ENCODE peak calls at places on chromosomes 7 and 10, in nine cellular contexts. One of them, this sample, is unnamed.

GRCh38 chr10:131660427-131660826 is 240.4 kb upstream of the PPP2R2D start:
- DNase-seq in adrenal gland: no peak
- DNase-seq in HT1080: no peak
- DNase-seq in NCI-H146: no peak
- DNase-seq in T-helper 9 cell: no peak
- DNase-seq in activated CD8-positive, alpha-beta T cell treated with anti-CD3 and anti-CD28 coated beads, Interleukin-2, amount 10 ng/mL, durations not matched to agents 7 days and 5 days: no peak
- DNase-seq in HCT116: no peak
- DNase-seq in stimulated activated CD4-positive, alpha-beta T cell treated with anti-CD3 and anti-CD28 coated beads, Interleukin-2, amount 100 ng/mL, for 48 hours: no peak
- DNase-seq in activated CD4-positive, alpha-beta T cell treated with anti-CD3 and anti-CD28 coated beads, Interleukin-2, amount 10 ng/mL, durations not matched to agents 7 days and 5 days: no peak
- DNase-seq in this sample: no peak

GRCh38 chr7:123120286-123120685 is 79.5 kb downstream of the SLC13A1 start:
- DNase-seq in T-helper 9 cell: no peak
- DNase-seq in HT1080: peak
- DNase-seq in activated CD8-positive, alpha-beta T cell treated with anti-CD3 and anti-CD28 coated beads, Interleukin-2, amount 10 ng/mL, durations not matched to agents 7 days and 5 days: no peak
- DNase-seq in HCT116: no peak
- DNase-seq in stimulated activated CD4-positive, alpha-beta T cell treated with anti-CD3 and anti-CD28 coated beads, Interleukin-2, amount 100 ng/mL, for 48 hours: no peak
- DNase-seq in adrenal gland: no peak
- DNase-seq in NCI-H146: no peak
- DNase-seq in activated CD4-positive, alpha-beta T cell treated with anti-CD3 and anti-CD28 coated beads, Interleukin-2, amount 10 ng/mL, durations not matched to agents 7 days and 5 days: no peak
- DNase-seq in this sample: no peak

GRCh38 chr7:44796034-44796503 is 412 bp upstream of the PPIA start:
- DNase-seq in T-helper 9 cell: no peak
- DNase-seq in NCI-H146: peak
- DNase-seq in adrenal gland: peak
- DNase-seq in HCT116: peak
- DNase-seq in activated CD4-positive, alpha-beta T cell treated with anti-CD3 and anti-CD28 coated beads, Interleukin-2, amount 10 ng/mL, durations not matched to agents 7 days and 5 days: peak
- DNase-seq in activated CD8-positive, alpha-beta T cell treated with anti-CD3 and anti-CD28 coated beads, Interleukin-2, amount 10 ng/mL, durations not matched to agents 7 days and 5 days: no peak
- DNase-seq in stimulated activated CD4-positive, alpha-beta T cell treated with anti-CD3 and anti-CD28 coated beads, Interleukin-2, amount 100 ng/mL, for 48 hours: no peak
- DNase-seq in HT1080: no peak
- DNase-seq in this sample: peak

GRCh38 chr10:124650820-124651401 is 93.3 kb downstream of the FAM53B start:
- DNase-seq in HCT116: no peak
- DNase-seq in NCI-H146: no peak
- DNase-seq in stimulated activated CD4-positive, alpha-beta T cell treated with anti-CD3 and anti-CD28 coated beads, Interleukin-2, amount 100 ng/mL, for 48 hours: no peak
- DNase-seq in HT1080: no peak
- DNase-seq in adrenal gland: no peak
- DNase-seq in activated CD8-positive, alpha-beta T cell treated with anti-CD3 and anti-CD28 coated beads, Interleukin-2, amount 10 ng/mL, durations not matched to agents 7 days and 5 days: peak
- DNase-seq in activated CD4-positive, alpha-beta T cell treated with anti-CD3 and anti-CD28 coated beads, Interleukin-2, amount 10 ng/mL, durations not matched to agents 7 days and 5 days: peak
- DNase-seq in T-helper 9 cell: peak
- DNase-seq in this sample: peak

GRCh38 chr7:55148992-55149391 is 130.2 kb downstream of the EGFR start:
- DNase-seq in NCI-H146: no peak
- DNase-seq in HCT116: no peak
- DNase-seq in HT1080: no peak
- DNase-seq in stimulated activated CD4-positive, alpha-beta T cell treated with anti-CD3 and anti-CD28 coated beads, Interleukin-2, amount 100 ng/mL, for 48 hours: no peak
- DNase-seq in activated CD8-positive, alpha-beta T cell treated with anti-CD3 and anti-CD28 coated beads, Interleukin-2, amount 10 ng/mL, durations not matched to agents 7 days and 5 days: no peak
- DNase-seq in adrenal gland: no peak
- DNase-seq in activated CD4-positive, alpha-beta T cell treated with anti-CD3 and anti-CD28 coated beads, Interleukin-2, amount 10 ng/mL, durations not matched to agents 7 days and 5 days: no peak
- DNase-seq in T-helper 9 cell: no peak
- DNase-seq in this sample: no peak

GRCh38 chr7:128936798-128937197 is 929 bp upstream of the IRF5 start:
- DNase-seq in HCT116: no peak
- DNase-seq in NCI-H146: no peak
- DNase-seq in HT1080: no peak
- DNase-seq in activated CD8-positive, alpha-beta T cell treated with anti-CD3 and anti-CD28 coated beads, Interleukin-2, amount 10 ng/mL, durations not matched to agents 7 days and 5 days: no peak
- DNase-seq in activated CD4-positive, alpha-beta T cell treated with anti-CD3 and anti-CD28 coated beads, Interleukin-2, amount 10 ng/mL, durations not matched to agents 7 days and 5 days: no peak
- DNase-seq in adrenal gland: no peak
- DNase-seq in T-helper 9 cell: no peak
- DNase-seq in stimulated activated CD4-positive, alpha-beta T cell treated with anti-CD3 and anti-CD28 coated beads, Interleukin-2, amount 100 ng/mL, for 48 hours: no peak
- DNase-seq in this sample: no peak

GRCh38 chr10:71381611-71382010 is 15.1 kb upstream of the CDH23 start:
- DNase-seq in HCT116: no peak
- DNase-seq in HT1080: no peak
- DNase-seq in NCI-H146: no peak
- DNase-seq in adrenal gland: no peak
- DNase-seq in activated CD4-positive, alpha-beta T cell treated with anti-CD3 and anti-CD28 coated beads, Interleukin-2, amount 10 ng/mL, durations not matched to agents 7 days and 5 days: no peak
- DNase-seq in T-helper 9 cell: no peak
- DNase-seq in activated CD8-positive, alpha-beta T cell treated with anti-CD3 and anti-CD28 coated beads, Interleukin-2, amount 10 ng/mL, durations not matched to agents 7 days and 5 days: no peak
- DNase-seq in stimulated activated CD4-positive, alpha-beta T cell treated with anti-CD3 and anti-CD28 coated beads, Interleukin-2, amount 100 ng/mL, for 48 hours: no peak
- DNase-seq in this sample: no peak

GRCh38 chr7:75727881-75728592 is 10.7 kb downstream of the HIP1 start:
- DNase-seq in activated CD8-positive, alpha-beta T cell treated with anti-CD3 and anti-CD28 coated beads, Interleukin-2, amount 10 ng/mL, durations not matched to agents 7 days and 5 days: peak
- DNase-seq in HCT116: peak
- DNase-seq in stimulated activated CD4-positive, alpha-beta T cell treated with anti-CD3 and anti-CD28 coated beads, Interleukin-2, amount 100 ng/mL, for 48 hours: no peak
- DNase-seq in activated CD4-positive, alpha-beta T cell treated with anti-CD3 and anti-CD28 coated beads, Interleukin-2, amount 10 ng/mL, durations not matched to agents 7 days and 5 days: peak
- DNase-seq in T-helper 9 cell: peak
- DNase-seq in adrenal gland: no peak
- DNase-seq in HT1080: no peak
- DNase-seq in NCI-H146: no peak
- DNase-seq in this sample: peak

GRCh38 chr10:78381072-78381471 is 347.4 kb downstream of the RPS24 start:
- DNase-seq in stimulated activated CD4-positive, alpha-beta T cell treated with anti-CD3 and anti-CD28 coated beads, Interleukin-2, amount 100 ng/mL, for 48 hours: no peak
- DNase-seq in HT1080: no peak
- DNase-seq in activated CD4-positive, alpha-beta T cell treated with anti-CD3 and anti-CD28 coated beads, Interleukin-2, amount 10 ng/mL, durations not matched to agents 7 days and 5 days: no peak
- DNase-seq in adrenal gland: no peak
- DNase-seq in T-helper 9 cell: no peak
- DNase-seq in HCT116: no peak
- DNase-seq in activated CD8-positive, alpha-beta T cell treated with anti-CD3 and anti-CD28 coated beads, Interleukin-2, amount 10 ng/mL, durations not matched to agents 7 days and 5 days: no peak
- DNase-seq in NCI-H146: no peak
- DNase-seq in this sample: no peak

GRCh38 chr7:137954614-137955013 is 47.3 kb downstream of the CREB3L2 start:
- DNase-seq in NCI-H146: no peak
- DNase-seq in activated CD4-positive, alpha-beta T cell treated with anti-CD3 and anti-CD28 coated beads, Interleukin-2, amount 10 ng/mL, durations not matched to agents 7 days and 5 days: no peak
- DNase-seq in stimulated activated CD4-positive, alpha-beta T cell treated with anti-CD3 and anti-CD28 coated beads, Interleukin-2, amount 100 ng/mL, for 48 hours: no peak
- DNase-seq in HT1080: no peak
- DNase-seq in activated CD8-positive, alpha-beta T cell treated with anti-CD3 and anti-CD28 coated beads, Interleukin-2, amount 10 ng/mL, durations not matched to agents 7 days and 5 days: no peak
- DNase-seq in T-helper 9 cell: no peak
- DNase-seq in HCT116: no peak
- DNase-seq in adrenal gland: no peak
- DNase-seq in this sample: no peak

GRCh38 chr10:10519674-10520073 is 498.0 kb upstream of the CELF2 start:
- DNase-seq in activated CD4-positive, alpha-beta T cell treated with anti-CD3 and anti-CD28 coated beads, Interleukin-2, amount 10 ng/mL, durations not matched to agents 7 days and 5 days: no peak
- DNase-seq in activated CD8-positive, alpha-beta T cell treated with anti-CD3 and anti-CD28 coated beads, Interleukin-2, amount 10 ng/mL, durations not matched to agents 7 days and 5 days: no peak
- DNase-seq in T-helper 9 cell: no peak
- DNase-seq in stimulated activated CD4-positive, alpha-beta T cell treated with anti-CD3 and anti-CD28 coated beads, Interleukin-2, amount 100 ng/mL, for 48 hours: no peak
- DNase-seq in NCI-H146: no peak
- DNase-seq in adrenal gland: no peak
- DNase-seq in HCT116: no peak
- DNase-seq in HT1080: no peak
- DNase-seq in this sample: no peak

GRCh38 chr10:59881640-59882039 is 24.7 kb downstream of the CCDC6 start:
- DNase-seq in NCI-H146: no peak
- DNase-seq in adrenal gland: no peak
- DNase-seq in HT1080: no peak
- DNase-seq in activated CD8-positive, alpha-beta T cell treated with anti-CD3 and anti-CD28 coated beads, Interleukin-2, amount 10 ng/mL, durations not matched to agents 7 days and 5 days: no peak
- DNase-seq in HCT116: no peak
- DNase-seq in stimulated activated CD4-positive, alpha-beta T cell treated with anti-CD3 and anti-CD28 coated beads, Interleukin-2, amount 100 ng/mL, for 48 hours: no peak
- DNase-seq in activated CD4-positive, alpha-beta T cell treated with anti-CD3 and anti-CD28 coated beads, Interleukin-2, amount 10 ng/mL, durations not matched to agents 7 days and 5 days: no peak
- DNase-seq in T-helper 9 cell: no peak
- DNase-seq in this sample: no peak

GRCh38 chr7:32072397-32072796 is 2.2 kb upstream of the PDE1C start:
- DNase-seq in NCI-H146: no peak
- DNase-seq in stimulated activated CD4-positive, alpha-beta T cell treated with anti-CD3 and anti-CD28 coated beads, Interleukin-2, amount 100 ng/mL, for 48 hours: no peak
- DNase-seq in T-helper 9 cell: no peak
- DNase-seq in HT1080: no peak
- DNase-seq in adrenal gland: no peak
- DNase-seq in HCT116: no peak
- DNase-seq in activated CD4-positive, alpha-beta T cell treated with anti-CD3 and anti-CD28 coated beads, Interleukin-2, amount 10 ng/mL, durations not matched to agents 7 days and 5 days: no peak
- DNase-seq in activated CD8-positive, alpha-beta T cell treated with anti-CD3 and anti-CD28 coated beads, Interleukin-2, amount 10 ng/mL, durations not matched to agents 7 days and 5 days: no peak
- DNase-seq in this sample: no peak

GRCh38 chr10:63491558-63492316 is 26.0 kb upstream of the JMJD1C start:
- DNase-seq in stimulated activated CD4-positive, alpha-beta T cell treated with anti-CD3 and anti-CD28 coated beads, Interleukin-2, amount 100 ng/mL, for 48 hours: no peak
- DNase-seq in T-helper 9 cell: no peak
- DNase-seq in activated CD8-positive, alpha-beta T cell treated with anti-CD3 and anti-CD28 coated beads, Interleukin-2, amount 10 ng/mL, durations not matched to agents 7 days and 5 days: no peak
- DNase-seq in HT1080: no peak
- DNase-seq in HCT116: no peak
- DNase-seq in NCI-H146: no peak
- DNase-seq in activated CD4-positive, alpha-beta T cell treated with anti-CD3 and anti-CD28 coated beads, Interleukin-2, amount 10 ng/mL, durations not matched to agents 7 days and 5 days: no peak
- DNase-seq in adrenal gland: peak
- DNase-seq in this sample: no peak

GRCh38 chr10:95260397-95260881 is 30.4 kb downstream of the PDLIM1 start:
- DNase-seq in activated CD8-positive, alpha-beta T cell treated with anti-CD3 and anti-CD28 coated beads, Interleukin-2, amount 10 ng/mL, durations not matched to agents 7 days and 5 days: no peak
- DNase-seq in activated CD4-positive, alpha-beta T cell treated with anti-CD3 and anti-CD28 coated beads, Interleukin-2, amount 10 ng/mL, durations not matched to agents 7 days and 5 days: no peak
- DNase-seq in NCI-H146: no peak
- DNase-seq in HCT116: no peak
- DNase-seq in HT1080: peak
- DNase-seq in T-helper 9 cell: no peak
- DNase-seq in stimulated activated CD4-positive, alpha-beta T cell treated with anti-CD3 and anti-CD28 coated beads, Interleukin-2, amount 100 ng/mL, for 48 hours: no peak
- DNase-seq in adrenal gland: peak
- DNase-seq in this sample: no peak

GRCh38 chr7:76423666-76424412 is 911 bp upstream of the ZP3 start:
- DNase-seq in T-helper 9 cell: no peak
- DNase-seq in HT1080: no peak
- DNase-seq in stimulated activated CD4-positive, alpha-beta T cell treated with anti-CD3 and anti-CD28 coated beads, Interleukin-2, amount 100 ng/mL, for 48 hours: no peak
- DNase-seq in adrenal gland: no peak
- DNase-seq in HCT116: no peak
- DNase-seq in activated CD8-positive, alpha-beta T cell treated with anti-CD3 and anti-CD28 coated beads, Interleukin-2, amount 10 ng/mL, durations not matched to agents 7 days and 5 days: no peak
- DNase-seq in NCI-H146: no peak
- DNase-seq in activated CD4-positive, alpha-beta T cell treated with anti-CD3 and anti-CD28 coated beads, Interleukin-2, amount 10 ng/mL, durations not matched to agents 7 days and 5 days: no peak
- DNase-seq in this sample: no peak

GRCh38 chr7:101172005-101172853 is 6.9 kb upstream of the VGF start:
- DNase-seq in adrenal gland: no peak
- DNase-seq in activated CD4-positive, alpha-beta T cell treated with anti-CD3 and anti-CD28 coated beads, Interleukin-2, amount 10 ng/mL, durations not matched to agents 7 days and 5 days: no peak
- DNase-seq in activated CD8-positive, alpha-beta T cell treated with anti-CD3 and anti-CD28 coated beads, Interleukin-2, amount 10 ng/mL, durations not matched to agents 7 days and 5 days: no peak
- DNase-seq in T-helper 9 cell: no peak
- DNase-seq in HT1080: no peak
- DNase-seq in NCI-H146: peak
- DNase-seq in stimulated activated CD4-positive, alpha-beta T cell treated with anti-CD3 and anti-CD28 coated beads, Interleukin-2, amount 100 ng/mL, for 48 hours: no peak
- DNase-seq in HCT116: no peak
- DNase-seq in this sample: no peak

GRCh38 chr7:6359021-6359420 is 86.6 kb upstream of the CYTH3 start:
- DNase-seq in NCI-H146: no peak
- DNase-seq in HCT116: no peak
- DNase-seq in T-helper 9 cell: no peak
- DNase-seq in adrenal gland: no peak
- DNase-seq in activated CD4-positive, alpha-beta T cell treated with anti-CD3 and anti-CD28 coated beads, Interleukin-2, amount 10 ng/mL, durations not matched to agents 7 days and 5 days: no peak
- DNase-seq in HT1080: peak
- DNase-seq in activated CD8-positive, alpha-beta T cell treated with anti-CD3 and anti-CD28 coated beads, Interleukin-2, amount 10 ng/mL, durations not matched to agents 7 days and 5 days: no peak
- DNase-seq in stimulated activated CD4-positive, alpha-beta T cell treated with anti-CD3 and anti-CD28 coated beads, Interleukin-2, amount 100 ng/mL, for 48 hours: no peak
- DNase-seq in this sample: no peak

GRCh38 chr7:64876792-64877713 is 26.0 kb upstream of the ZNF273 start:
- DNase-seq in HCT116: no peak
- DNase-seq in NCI-H146: peak
- DNase-seq in activated CD8-positive, alpha-beta T cell treated with anti-CD3 and anti-CD28 coated beads, Interleukin-2, amount 10 ng/mL, durations not matched to agents 7 days and 5 days: peak
- DNase-seq in stimulated activated CD4-positive, alpha-beta T cell treated with anti-CD3 and anti-CD28 coated beads, Interleukin-2, amount 100 ng/mL, for 48 hours: peak
- DNase-seq in adrenal gland: peak
- DNase-seq in T-helper 9 cell: peak
- DNase-seq in HT1080: no peak
- DNase-seq in activated CD4-positive, alpha-beta T cell treated with anti-CD3 and anti-CD28 coated beads, Interleukin-2, amount 10 ng/mL, durations not matched to agents 7 days and 5 days: peak
- DNase-seq in this sample: no peak

GRCh38 chr10:31875608-31876007 is 53.0 kb downstream of the ARHGAP12 start:
- DNase-seq in HCT116: no peak
- DNase-seq in adrenal gland: no peak
- DNase-seq in stimulated activated CD4-positive, alpha-beta T cell treated with anti-CD3 and anti-CD28 coated beads, Interleukin-2, amount 100 ng/mL, for 48 hours: no peak
- DNase-seq in activated CD4-positive, alpha-beta T cell treated with anti-CD3 and anti-CD28 coated beads, Interleukin-2, amount 10 ng/mL, durations not matched to agents 7 days and 5 days: no peak
- DNase-seq in activated CD8-positive, alpha-beta T cell treated with anti-CD3 and anti-CD28 coated beads, Interleukin-2, amount 10 ng/mL, durations not matched to agents 7 days and 5 days: no peak
- DNase-seq in T-helper 9 cell: no peak
- DNase-seq in HT1080: no peak
- DNase-seq in NCI-H146: no peak
- DNase-seq in this sample: no peak

GRCh38 chr7:12524794-12525386 is 45.6 kb upstream of the SCIN start:
- DNase-seq in stimulated activated CD4-positive, alpha-beta T cell treated with anti-CD3 and anti-CD28 coated beads, Interleukin-2, amount 100 ng/mL, for 48 hours: no peak
- DNase-seq in T-helper 9 cell: no peak
- DNase-seq in adrenal gland: no peak
- DNase-seq in activated CD4-positive, alpha-beta T cell treated with anti-CD3 and anti-CD28 coated beads, Interleukin-2, amount 10 ng/mL, durations not matched to agents 7 days and 5 days: no peak
- DNase-seq in activated CD8-positive, alpha-beta T cell treated with anti-CD3 and anti-CD28 coated beads, Interleukin-2, amount 10 ng/mL, durations not matched to agents 7 days and 5 days: no peak
- DNase-seq in HT1080: peak
- DNase-seq in HCT116: peak
- DNase-seq in NCI-H146: peak
- DNase-seq in this sample: peak

GRCh38 chr10:62076872-62077271 is 175.4 kb downstream of the ARID5B start:
- DNase-seq in activated CD8-positive, alpha-beta T cell treated with anti-CD3 and anti-CD28 coated beads, Interleukin-2, amount 10 ng/mL, durations not matched to agents 7 days and 5 days: no peak
- DNase-seq in adrenal gland: no peak
- DNase-seq in activated CD4-positive, alpha-beta T cell treated with anti-CD3 and anti-CD28 coated beads, Interleukin-2, amount 10 ng/mL, durations not matched to agents 7 days and 5 days: no peak
- DNase-seq in T-helper 9 cell: no peak
- DNase-seq in HCT116: no peak
- DNase-seq in HT1080: peak
- DNase-seq in NCI-H146: peak
- DNase-seq in stimulated activated CD4-positive, alpha-beta T cell treated with anti-CD3 and anti-CD28 coated beads, Interleukin-2, amount 100 ng/mL, for 48 hours: no peak
- DNase-seq in this sample: no peak

GRCh38 chr10:17236468-17236886 is 8.4 kb downstream of the VIM start:
- DNase-seq in HT1080: no peak
- DNase-seq in NCI-H146: no peak
- DNase-seq in HCT116: no peak
- DNase-seq in T-helper 9 cell: no peak
- DNase-seq in activated CD4-positive, alpha-beta T cell treated with anti-CD3 and anti-CD28 coated beads, Interleukin-2, amount 10 ng/mL, durations not matched to agents 7 days and 5 days: no peak
- DNase-seq in activated CD8-positive, alpha-beta T cell treated with anti-CD3 and anti-CD28 coated beads, Interleukin-2, amount 10 ng/mL, durations not matched to agents 7 days and 5 days: no peak
- DNase-seq in stimulated activated CD4-positive, alpha-beta T cell treated with anti-CD3 and anti-CD28 coated beads, Interleukin-2, amount 100 ng/mL, for 48 hours: no peak
- DNase-seq in adrenal gland: no peak
- DNase-seq in this sample: no peak

GRCh38 chr7:107471292-107472070 is 1.6 kb downstream of the GPR22 start:
- DNase-seq in HCT116: no peak
- DNase-seq in HT1080: no peak
- DNase-seq in stimulated activated CD4-positive, alpha-beta T cell treated with anti-CD3 and anti-CD28 coated beads, Interleukin-2, amount 100 ng/mL, for 48 hours: no peak
- DNase-seq in activated CD4-positive, alpha-beta T cell treated with anti-CD3 and anti-CD28 coated beads, Interleukin-2, amount 10 ng/mL, durations not matched to agents 7 days and 5 days: no peak
- DNase-seq in activated CD8-positive, alpha-beta T cell treated with anti-CD3 and anti-CD28 coated beads, Interleukin-2, amount 10 ng/mL, durations not matched to agents 7 days and 5 days: no peak
- DNase-seq in T-helper 9 cell: no peak
- DNase-seq in adrenal gland: no peak
- DNase-seq in NCI-H146: no peak
- DNase-seq in this sample: no peak

GRCh38 chr7:22765609-22766008 is 38.6 kb downstream of the IL6 start:
- DNase-seq in HT1080: no peak
- DNase-seq in T-helper 9 cell: no peak
- DNase-seq in activated CD4-positive, alpha-beta T cell treated with anti-CD3 and anti-CD28 coated beads, Interleukin-2, amount 10 ng/mL, durations not matched to agents 7 days and 5 days: no peak
- DNase-seq in adrenal gland: no peak
- DNase-seq in HCT116: no peak
- DNase-seq in stimulated activated CD4-positive, alpha-beta T cell treated with anti-CD3 and anti-CD28 coated beads, Interleukin-2, amount 100 ng/mL, for 48 hours: no peak
- DNase-seq in NCI-H146: no peak
- DNase-seq in activated CD8-positive, alpha-beta T cell treated with anti-CD3 and anti-CD28 coated beads, Interleukin-2, amount 10 ng/mL, durations not matched to agents 7 days and 5 days: no peak
- DNase-seq in this sample: no peak

GRCh38 chr10:70866424-70866823 is 21.9 kb downstream of the PCBD1 start:
- DNase-seq in adrenal gland: peak
- DNase-seq in T-helper 9 cell: no peak
- DNase-seq in NCI-H146: no peak
- DNase-seq in activated CD8-positive, alpha-beta T cell treated with anti-CD3 and anti-CD28 coated beads, Interleukin-2, amount 10 ng/mL, durations not matched to agents 7 days and 5 days: no peak
- DNase-seq in stimulated activated CD4-positive, alpha-beta T cell treated with anti-CD3 and anti-CD28 coated beads, Interleukin-2, amount 100 ng/mL, for 48 hours: no peak
- DNase-seq in HT1080: no peak
- DNase-seq in activated CD4-positive, alpha-beta T cell treated with anti-CD3 and anti-CD28 coated beads, Interleukin-2, amount 10 ng/mL, durations not matched to agents 7 days and 5 days: no peak
- DNase-seq in HCT116: no peak
- DNase-seq in this sample: no peak

GRCh38 chr7:150830957-150831356 is 21.4 kb upstream of the AOC1 start:
- DNase-seq in NCI-H146: peak
- DNase-seq in HT1080: no peak
- DNase-seq in adrenal gland: no peak
- DNase-seq in activated CD8-positive, alpha-beta T cell treated with anti-CD3 and anti-CD28 coated beads, Interleukin-2, amount 10 ng/mL, durations not matched to agents 7 days and 5 days: no peak
- DNase-seq in stimulated activated CD4-positive, alpha-beta T cell treated with anti-CD3 and anti-CD28 coated beads, Interleukin-2, amount 100 ng/mL, for 48 hours: no peak
- DNase-seq in T-helper 9 cell: no peak
- DNase-seq in HCT116: no peak
- DNase-seq in activated CD4-positive, alpha-beta T cell treated with anti-CD3 and anti-CD28 coated beads, Interleukin-2, amount 10 ng/mL, durations not matched to agents 7 days and 5 days: no peak
- DNase-seq in this sample: no peak

GRCh38 chr7:22819476-22819875 is 3.2 kb downstream of the TOMM7 start:
- DNase-seq in adrenal gland: no peak
- DNase-seq in HT1080: no peak
- DNase-seq in activated CD4-positive, alpha-beta T cell treated with anti-CD3 and anti-CD28 coated beads, Interleukin-2, amount 10 ng/mL, durations not matched to agents 7 days and 5 days: no peak
- DNase-seq in activated CD8-positive, alpha-beta T cell treated with anti-CD3 and anti-CD28 coated beads, Interleukin-2, amount 10 ng/mL, durations not matched to agents 7 days and 5 days: no peak
- DNase-seq in NCI-H146: no peak
- DNase-seq in HCT116: no peak
- DNase-seq in T-helper 9 cell: no peak
- DNase-seq in stimulated activated CD4-positive, alpha-beta T cell treated with anti-CD3 and anti-CD28 coated beads, Interleukin-2, amount 100 ng/mL, for 48 hours: no peak
- DNase-seq in this sample: no peak

GRCh38 chr10:132328738-132329137 is 3.3 kb upstream of the LRRC27 start:
- DNase-seq in HT1080: no peak
- DNase-seq in adrenal gland: no peak
- DNase-seq in activated CD8-positive, alpha-beta T cell treated with anti-CD3 and anti-CD28 coated beads, Interleukin-2, amount 10 ng/mL, durations not matched to agents 7 days and 5 days: no peak
- DNase-seq in T-helper 9 cell: no peak
- DNase-seq in stimulated activated CD4-positive, alpha-beta T cell treated with anti-CD3 and anti-CD28 coated beads, Interleukin-2, amount 100 ng/mL, for 48 hours: no peak
- DNase-seq in HCT116: no peak
- DNase-seq in activated CD4-positive, alpha-beta T cell treated with anti-CD3 and anti-CD28 coated beads, Interleukin-2, amount 10 ng/mL, durations not matched to agents 7 days and 5 days: no peak
- DNase-seq in NCI-H146: no peak
- DNase-seq in this sample: no peak

GRCh38 chr7:150502519-150502918 is 12.2 kb upstream of the GIMAP7 start:
- DNase-seq in activated CD4-positive, alpha-beta T cell treated with anti-CD3 and anti-CD28 coated beads, Interleukin-2, amount 10 ng/mL, durations not matched to agents 7 days and 5 days: peak
- DNase-seq in NCI-H146: no peak
- DNase-seq in HCT116: no peak
- DNase-seq in T-helper 9 cell: no peak
- DNase-seq in HT1080: no peak
- DNase-seq in activated CD8-positive, alpha-beta T cell treated with anti-CD3 and anti-CD28 coated beads, Interleukin-2, amount 10 ng/mL, durations not matched to agents 7 days and 5 days: peak
- DNase-seq in stimulated activated CD4-positive, alpha-beta T cell treated with anti-CD3 and anti-CD28 coated beads, Interleukin-2, amount 100 ng/mL, for 48 hours: no peak
- DNase-seq in adrenal gland: no peak
- DNase-seq in this sample: peak

This sample was measured in Jurkat, Clone E6-1.